ENCODE peak calls at places on chromosomes 11 and 22, in seven cellular contexts. Z is pancreas, L is brain microvascular endothelial cell, M is PC-3, J is SK-N-SH, I is lower lobe of right lung, S is neuronal stem cell. E is an unnamed sample. For H3K36me3, the result is how much of the 10 kb centered on the place peaks cover.

GRCh38 chr11:2819316-2819715 is 66.3 kb downstream of the CDKN1C start:
- DNase-seq in Z (peak), L (no peak), I (peak), S (no peak), M (no peak), J (no peak), E (no peak)

GRCh38 chr11:2934611-2935239 is 5.5 kb upstream of the PHLDA2 start:
- DNase-seq in L (no peak), M (no peak), Z (no peak), S (no peak), J (no peak), I (no peak), E (no peak)

GRCh38 chr11:34523053-34523452 is 9.5 kb upstream of the ELF5 start:
- DNase-seq in M (no peak), L (no peak), J (peak), I (no peak), S (no peak), Z (no peak), E (no peak)

GRCh38 chr11:98099371-98099770 is 921.4 kb upstream of the CNTN5 start:
- DNase-seq in I (no peak), J (no peak), S (no peak), M (no peak), L (no peak), Z (no peak), E (no peak)

GRCh38 chr11:130456276-130456675 is 7.8 kb downstream of the ADAMTS15 start:
- DNase-seq in Z (no peak), M (no peak), I (no peak), S (no peak), J (no peak), L (no peak), E (no peak)

GRCh38 chr11:116275634-116276033 is 497.2 kb downstream of the BUD13 start:
- DNase-seq in M (peak), Z (no peak), I (no peak), L (no peak), J (no peak), S (no peak), E (no peak)

GRCh38 chr11:14981507-14981906 is 9.4 kb upstream of the CALCA start:
- DNase-seq in J (no peak), I (no peak), M (no peak), Z (no peak), S (no peak), L (no peak), E (no peak)

GRCh38 chr22:36335621-36336020 is 52.1 kb downstream of the MYH9 start:
- DNase-seq in L (no peak), J (no peak), S (no peak), M (no peak), Z (no peak), I (no peak), E (no peak)

GRCh38 chr11:94025695-94026394 is 4.7 kb downstream of the HEPHL1 start:
- DNase-seq in J (no peak), L (peak), S (no peak), I (no peak), M (no peak), Z (no peak), E (no peak)

GRCh38 chr11:106281455-106282173 is 204.2 kb downstream of the AASDHPPT start:
- DNase-seq in S (no peak), J (no peak), M (peak), Z (no peak), I (no peak), L (peak), E (no peak)

GRCh38 chr11:23310276-23310675 is 450.0 kb upstream of the CCDC179 start:
- DNase-seq in Z (no peak), I (no peak), L (peak), J (no peak), S (no peak), M (peak), E (no peak)

GRCh38 chr11:130677486-130678153 is 229.2 kb downstream of the ADAMTS15 start:
- DNase-seq in J (no peak), Z (no peak), I (no peak), M (peak), S (no peak), L (peak), E (no peak)

DNA sequence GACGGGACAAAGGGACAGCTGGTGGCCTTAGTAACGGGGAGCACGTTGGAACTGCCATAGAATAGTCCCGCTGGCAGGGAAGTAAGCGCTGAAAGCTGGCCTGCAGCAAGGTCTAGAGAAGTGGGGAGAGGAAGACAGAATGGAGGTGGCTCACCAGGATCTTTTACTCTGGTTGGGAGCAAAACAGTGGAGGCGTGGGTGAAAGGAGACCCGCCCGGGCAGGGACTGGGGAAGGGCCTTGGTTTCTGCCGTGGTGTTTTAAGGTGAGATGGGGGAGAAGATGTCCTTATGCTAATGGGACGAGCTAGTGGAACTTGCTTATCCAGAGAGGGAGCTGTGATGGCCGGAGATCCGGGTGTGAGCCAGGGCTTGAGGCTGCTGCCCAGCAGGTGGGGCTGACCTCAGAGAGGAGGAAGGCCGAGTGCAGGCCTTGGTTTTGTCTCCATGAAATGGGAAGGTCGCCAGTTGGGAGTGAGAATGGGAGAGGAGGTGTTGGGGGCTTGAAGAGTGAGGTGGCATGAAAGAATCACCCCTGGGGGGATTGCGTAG is 56.4 kb upstream of the CTTN start:
- DNase-seq in M (no peak), J (no peak), I (no peak), S (no peak), Z (no peak), L (no peak), E (no peak)
- H3K36me3 ChIP-seq in M (half or more), J (under half), I (half or more), S (half or more), Z (under half), L (under half), E (half or more)

GRCh38 chr11:10913075-10913474 is 55.2 kb upstream of the ZBED5 start:
- DNase-seq in I (no peak), L (no peak), J (no peak), S (no peak), M (no peak), Z (no peak), E (no peak)

GRCh38 chr11:10911907-10912306 is 54.1 kb upstream of the ZBED5 start:
- DNase-seq in L (no peak), I (no peak), M (no peak), Z (no peak), J (no peak), S (no peak), E (no peak)

GRCh38 chr11:10916674-10917073 is 58.8 kb upstream of the ZBED5 start:
- DNase-seq in S (no peak), J (no peak), L (peak), M (no peak), Z (no peak), I (no peak), E (no peak)

GRCh38 chr11:10917802-10918201 is 59.9 kb upstream of the ZBED5 start:
- DNase-seq in I (no peak), Z (no peak), L (no peak), M (no peak), J (no peak), S (no peak), E (no peak)

GRCh38 chr11:10913996-10914514 is 56.2 kb upstream of the ZBED5 start:
- DNase-seq in M (no peak), J (no peak), Z (no peak), L (no peak), S (no peak), I (no peak), E (no peak)
- H3K36me3 ChIP-seq in M (under half), J (under half), Z (under half), L (under half), S (under half), I (under half), E (under half)

GRCh38 chr11:12902784-12903491 is 106.2 kb upstream of the RASSF10 start:
- DNase-seq in S (no peak), M (no peak), I (no peak), J (no peak), Z (no peak), L (no peak), E (no peak)
- H3K36me3 ChIP-seq in S (half or more), M (under half), I (under half), J (under half), Z (under half), L (under half), E (under half)

GRCh38 chr22:49906799-49907290 is 11.4 kb downstream of the ALG12 start:
- DNase-seq in J (no peak), I (no peak), S (no peak), M (no peak), Z (peak), L (no peak), E (no peak)
- H3K36me3 ChIP-seq in J (under half), I (half or more), S (under half), M (under half), Z (under half), L (under half), E (under half)

DNA sequence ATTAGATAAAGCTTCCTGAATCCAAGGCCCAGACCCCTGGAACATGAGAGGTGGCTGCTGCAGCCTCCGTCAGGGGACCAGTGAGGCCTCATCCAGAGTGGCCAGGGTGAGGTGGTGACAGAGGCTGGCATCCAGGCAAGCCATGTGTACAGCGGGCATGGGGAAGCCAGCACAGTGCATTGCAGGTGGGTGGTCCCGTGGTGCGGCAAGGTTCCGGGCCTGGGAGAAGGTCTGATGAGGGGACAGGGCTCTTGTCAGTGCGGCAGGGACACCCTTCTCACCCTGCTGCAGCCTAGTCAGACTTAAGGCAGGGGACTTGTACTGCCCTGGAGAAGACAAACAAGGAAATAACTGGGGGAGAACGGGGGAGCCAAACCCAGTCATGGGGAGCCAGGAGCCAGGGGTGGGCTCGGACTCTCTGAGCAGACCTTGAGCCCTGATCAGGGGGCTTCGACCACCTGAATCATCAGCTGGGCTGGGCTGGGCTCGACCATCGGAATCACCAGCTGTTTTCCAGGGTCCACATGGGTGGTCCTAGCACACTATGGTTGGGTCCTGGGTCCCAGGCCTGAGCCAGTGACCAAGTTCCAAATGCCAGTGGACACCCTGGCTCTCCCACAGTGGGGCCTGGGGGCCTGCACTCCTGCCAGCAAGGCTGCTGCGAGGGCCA is 5.1 kb downstream of the TTC38 start:
- DNase-seq in S (no peak), I (no peak), M (no peak), Z (no peak), L (no peak), J (no peak), E (no peak)
- H3K36me3 ChIP-seq in S (half or more), I (half or more), M (under half), Z (under half), L (under half), J (under half), E (under half)

GRCh38 chr22:17804331-17805080 is 30.2 kb upstream of the BID start:
- DNase-seq in J (no peak), I (no peak), S (no peak), L (no peak), M (no peak), Z (no peak), E (no peak)
- H3K36me3 ChIP-seq in J (half or more), I (under half), S (under half), L (under half), M (under half), Z (under half), E (under half)

DNA sequence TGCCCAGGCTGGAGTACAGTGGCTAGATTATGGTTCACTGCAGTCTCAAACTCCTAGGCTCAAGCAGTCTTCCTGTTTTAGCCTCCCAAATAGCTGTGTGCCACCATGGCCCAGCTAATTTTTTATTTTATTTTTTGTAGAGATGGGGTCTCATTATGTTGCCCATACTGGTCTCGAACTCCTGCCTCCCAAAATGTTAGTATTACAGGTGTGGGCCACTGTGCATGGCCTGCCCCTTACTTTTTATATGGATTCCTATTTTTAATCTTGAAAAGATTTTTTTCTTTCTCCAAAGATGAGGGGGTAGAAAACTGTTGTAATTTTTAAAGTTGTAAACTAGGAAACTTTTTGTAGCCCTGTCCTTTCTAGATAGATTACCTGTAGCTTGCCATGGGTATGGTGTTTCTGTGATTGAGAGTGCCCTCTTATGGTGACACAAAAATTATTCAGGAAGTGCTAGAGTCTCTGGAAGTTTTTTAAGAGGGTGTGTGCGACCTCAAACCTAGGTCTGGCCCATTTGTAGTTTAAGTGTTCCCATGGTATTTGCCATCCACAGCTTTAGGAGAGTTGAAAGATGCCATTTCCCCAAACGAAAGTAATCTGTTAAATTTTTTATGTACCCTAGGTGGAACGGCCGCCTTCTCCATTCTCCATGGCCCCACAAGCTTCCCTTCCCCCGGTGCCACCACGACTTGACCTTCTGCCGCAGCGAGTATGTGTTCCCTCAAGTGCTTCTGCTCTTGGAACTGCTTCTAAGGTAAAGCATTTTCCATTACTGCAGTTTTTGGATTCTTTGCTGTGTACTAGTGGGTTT is 32.4 kb downstream of the MCAM start:
- DNase-seq in M (peak), Z (no peak), I (no peak), L (no peak), S (no peak), J (peak), E (peak)
- H3K36me3 ChIP-seq in M (under half), Z (under half), I (half or more), L (under half), S (half or more), J (under half), E (under half)

GRCh38 chr11:57727185-57727584 is 14.1 kb upstream of the SELENOH start:
- DNase-seq in J (no peak), L (no peak), I (no peak), M (no peak), S (no peak), Z (no peak), E (no peak)
- H3K36me3 ChIP-seq in J (under half), L (under half), I (under half), M (under half), S (under half), Z (under half), E (under half)

E was measured in naive thymus-derived CD4-positive, alpha-beta T cell.